ENCODE peak calls at places on chromosome 12, in eight cellular contexts. One of them, this sample, is unnamed. For H3K4me1, the result is how much of the 10 kb centered on the place peaks cover.

GRCh38 chr12:10031771-10032175 is 1.3 kb downstream of the CLEC9A start:
- DNase-seq in transverse colon: no peak
- DNase-seq in fibroblast of lung: peak
- DNase-seq in neuronal stem cell: no peak
- DNase-seq in heart left ventricle: no peak
- DNase-seq in lung: no peak
- DNase-seq in breast epithelium: no peak
- DNase-seq in heart right ventricle: no peak
- DNase-seq in this sample: no peak

GRCh38 chr12:67650528-67651379 is 2.2 kb downstream of the DYRK2 start:
- DNase-seq in heart left ventricle: no peak
- DNase-seq in breast epithelium: no peak
- DNase-seq in lung: no peak
- DNase-seq in heart right ventricle: no peak
- DNase-seq in neuronal stem cell: no peak
- DNase-seq in transverse colon: peak
- DNase-seq in fibroblast of lung: no peak
- DNase-seq in this sample: no peak

GRCh38 chr12:123982269-123982668 is 9.3 kb downstream of the ZNF664 start:
- DNase-seq in heart right ventricle: no peak
- DNase-seq in heart left ventricle: no peak
- DNase-seq in neuronal stem cell: no peak
- DNase-seq in transverse colon: no peak
- DNase-seq in breast epithelium: no peak
- DNase-seq in fibroblast of lung: no peak
- DNase-seq in lung: no peak
- DNase-seq in this sample: no peak

GRCh38 chr12:131454418-131455217 is 256.3 kb upstream of the SFSWAP start:
- DNase-seq in breast epithelium: no peak
- DNase-seq in heart right ventricle: peak
- DNase-seq in fibroblast of lung: no peak
- DNase-seq in lung: no peak
- DNase-seq in heart left ventricle: no peak
- DNase-seq in neuronal stem cell: peak
- DNase-seq in transverse colon: no peak
- DNase-seq in this sample: peak

GRCh38 chr12:64672925-64673409 is 62.7 kb downstream of the RASSF3 start:
- DNase-seq in heart right ventricle: peak
- DNase-seq in breast epithelium: no peak
- DNase-seq in heart left ventricle: peak
- DNase-seq in lung: peak
- DNase-seq in transverse colon: peak
- DNase-seq in fibroblast of lung: peak
- DNase-seq in neuronal stem cell: no peak
- DNase-seq in this sample: no peak

GRCh38 chr12:20885116-20885515 is 74.6 kb downstream of the SLCO1B3 start:
- DNase-seq in breast epithelium: no peak
- DNase-seq in neuronal stem cell: no peak
- DNase-seq in transverse colon: no peak
- DNase-seq in heart right ventricle: no peak
- DNase-seq in heart left ventricle: no peak
- DNase-seq in lung: no peak
- DNase-seq in fibroblast of lung: no peak
- DNase-seq in this sample: no peak

GRCh38 chr12:98188649-98189048 is 326.7 kb upstream of the TMPO start:
- DNase-seq in transverse colon: no peak
- DNase-seq in lung: no peak
- DNase-seq in fibroblast of lung: peak
- DNase-seq in heart left ventricle: no peak
- DNase-seq in heart right ventricle: no peak
- DNase-seq in breast epithelium: no peak
- DNase-seq in neuronal stem cell: no peak
- DNase-seq in this sample: no peak

GRCh38 chr12:28939427-28939826 is 209.7 kb upstream of the FAR2 start:
- DNase-seq in fibroblast of lung: no peak
- DNase-seq in transverse colon: no peak
- DNase-seq in neuronal stem cell: no peak
- DNase-seq in heart right ventricle: no peak
- DNase-seq in heart left ventricle: no peak
- DNase-seq in lung: no peak
- DNase-seq in breast epithelium: no peak
- DNase-seq in this sample: no peak

GRCh38 chr12:20472089-20472488 is 103.8 kb downstream of the PDE3A start:
- DNase-seq in lung: no peak
- DNase-seq in heart left ventricle: no peak
- DNase-seq in fibroblast of lung: no peak
- DNase-seq in breast epithelium: no peak
- DNase-seq in heart right ventricle: no peak
- DNase-seq in neuronal stem cell: no peak
- DNase-seq in transverse colon: no peak
- DNase-seq in this sample: no peak

GRCh38 chr12:1668833-1669543 is 21.9 kb upstream of the ADIPOR2 start:
- DNase-seq in fibroblast of lung: peak
- DNase-seq in heart right ventricle: peak
- DNase-seq in neuronal stem cell: no peak
- DNase-seq in transverse colon: no peak
- DNase-seq in breast epithelium: no peak
- DNase-seq in lung: no peak
- DNase-seq in heart left ventricle: peak
- DNase-seq in this sample: no peak

GRCh38 chr12:60394680-60395079 is 798.9 kb downstream of the SLC16A7 start:
- DNase-seq in breast epithelium: no peak
- DNase-seq in fibroblast of lung: peak
- DNase-seq in heart left ventricle: no peak
- DNase-seq in transverse colon: no peak
- DNase-seq in lung: no peak
- DNase-seq in heart right ventricle: no peak
- DNase-seq in neuronal stem cell: no peak
- DNase-seq in this sample: no peak

GRCh38 chr12:95623554-95624170 is 72.4 kb upstream of the USP44 start:
- DNase-seq in neuronal stem cell: peak
- DNase-seq in fibroblast of lung: peak
- DNase-seq in lung: peak
- DNase-seq in transverse colon: peak
- DNase-seq in breast epithelium: peak
- DNase-seq in heart left ventricle: peak
- DNase-seq in heart right ventricle: peak
- DNase-seq in this sample: peak

GRCh38 chr12:62305778-62306177 is 45.6 kb downstream of the USP15 start:
- DNase-seq in fibroblast of lung: no peak
- DNase-seq in lung: no peak
- DNase-seq in heart left ventricle: no peak
- DNase-seq in heart right ventricle: no peak
- DNase-seq in transverse colon: no peak
- DNase-seq in breast epithelium: no peak
- DNase-seq in neuronal stem cell: no peak
- DNase-seq in this sample: no peak

GRCh38 chr12:67909091-67909531 is 80.1 kb upstream of the IFNG-AS1 start:
- DNase-seq in fibroblast of lung: peak
- DNase-seq in transverse colon: no peak
- DNase-seq in neuronal stem cell: no peak
- DNase-seq in heart left ventricle: no peak
- DNase-seq in lung: no peak
- DNase-seq in heart right ventricle: no peak
- DNase-seq in breast epithelium: no peak
- DNase-seq in this sample: no peak

GRCh38 chr12:32344047-32344446 is 55.3 kb upstream of the FGD4 start:
- DNase-seq in breast epithelium: no peak
- DNase-seq in neuronal stem cell: no peak
- DNase-seq in transverse colon: no peak
- DNase-seq in heart right ventricle: no peak
- DNase-seq in fibroblast of lung: no peak
- DNase-seq in lung: no peak
- DNase-seq in heart left ventricle: no peak
- DNase-seq in this sample: no peak

GRCh38 chr12:122730215-122731014 is at the start of gene HCAR1:
- DNase-seq in heart left ventricle: no peak
- DNase-seq in breast epithelium: peak
- DNase-seq in heart right ventricle: no peak
- DNase-seq in fibroblast of lung: peak
- DNase-seq in neuronal stem cell: no peak
- DNase-seq in transverse colon: no peak
- DNase-seq in lung: no peak
- DNase-seq in this sample: no peak

GRCh38 chr12:79566452-79566851 is 124.3 kb downstream of the PAWR start:
- DNase-seq in heart left ventricle: no peak
- DNase-seq in fibroblast of lung: no peak
- DNase-seq in heart right ventricle: no peak
- DNase-seq in neuronal stem cell: no peak
- DNase-seq in transverse colon: no peak
- DNase-seq in lung: no peak
- DNase-seq in breast epithelium: no peak
- DNase-seq in this sample: no peak

GRCh38 chr12:96402061-96402460 is 1.8 kb upstream of the CDK17 start:
- DNase-seq in fibroblast of lung: no peak
- DNase-seq in neuronal stem cell: no peak
- DNase-seq in breast epithelium: no peak
- DNase-seq in transverse colon: no peak
- DNase-seq in heart left ventricle: no peak
- DNase-seq in lung: no peak
- DNase-seq in heart right ventricle: no peak
- DNase-seq in this sample: no peak

GRCh38 chr12:95185096-95185495 is 32.2 kb downstream of the FGD6 start:
- DNase-seq in lung: no peak
- DNase-seq in fibroblast of lung: peak
- DNase-seq in breast epithelium: no peak
- DNase-seq in heart right ventricle: no peak
- DNase-seq in heart left ventricle: no peak
- DNase-seq in neuronal stem cell: no peak
- DNase-seq in transverse colon: no peak
- DNase-seq in this sample: no peak

GRCh38 chr12:84793558-84794367 is 118.8 kb downstream of the SLC6A15 start:
- DNase-seq in fibroblast of lung: peak
- DNase-seq in heart right ventricle: no peak
- DNase-seq in breast epithelium: no peak
- DNase-seq in transverse colon: no peak
- DNase-seq in heart left ventricle: no peak
- DNase-seq in neuronal stem cell: no peak
- DNase-seq in lung: no peak
- DNase-seq in this sample: no peak

GRCh38 chr12:46557539-46558373 is 185.2 kb upstream of the SLC38A2 start:
- DNase-seq in heart right ventricle: no peak
- DNase-seq in fibroblast of lung: peak
- DNase-seq in breast epithelium: no peak
- DNase-seq in neuronal stem cell: no peak
- DNase-seq in lung: no peak
- DNase-seq in transverse colon: no peak
- DNase-seq in heart left ventricle: no peak
- DNase-seq in this sample: no peak
- H3K4me1 ChIP-seq in heart right ventricle: under half
- H3K4me1 ChIP-seq in fibroblast of lung: under half
- H3K4me1 ChIP-seq in breast epithelium: under half
- H3K4me1 ChIP-seq in neuronal stem cell: under half
- H3K4me1 ChIP-seq in lung: under half
- H3K4me1 ChIP-seq in transverse colon: under half
- H3K4me1 ChIP-seq in heart left ventricle: under half
- H3K4me1 ChIP-seq in this sample: under half

GRCh38 chr12:132489602-132490239 is at the start of gene FBRSL1:
- DNase-seq in fibroblast of lung: peak
- DNase-seq in transverse colon: peak
- DNase-seq in heart left ventricle: peak
- DNase-seq in heart right ventricle: peak
- DNase-seq in neuronal stem cell: peak
- DNase-seq in breast epithelium: peak
- DNase-seq in lung: peak
- DNase-seq in this sample: peak
- H3K4me1 ChIP-seq in fibroblast of lung: under half
- H3K4me1 ChIP-seq in transverse colon: under half
- H3K4me1 ChIP-seq in heart left ventricle: half or more
- H3K4me1 ChIP-seq in heart right ventricle: under half
- H3K4me1 ChIP-seq in neuronal stem cell: under half
- H3K4me1 ChIP-seq in breast epithelium: under half
- H3K4me1 ChIP-seq in lung: under half
- H3K4me1 ChIP-seq in this sample: under half

DNA sequence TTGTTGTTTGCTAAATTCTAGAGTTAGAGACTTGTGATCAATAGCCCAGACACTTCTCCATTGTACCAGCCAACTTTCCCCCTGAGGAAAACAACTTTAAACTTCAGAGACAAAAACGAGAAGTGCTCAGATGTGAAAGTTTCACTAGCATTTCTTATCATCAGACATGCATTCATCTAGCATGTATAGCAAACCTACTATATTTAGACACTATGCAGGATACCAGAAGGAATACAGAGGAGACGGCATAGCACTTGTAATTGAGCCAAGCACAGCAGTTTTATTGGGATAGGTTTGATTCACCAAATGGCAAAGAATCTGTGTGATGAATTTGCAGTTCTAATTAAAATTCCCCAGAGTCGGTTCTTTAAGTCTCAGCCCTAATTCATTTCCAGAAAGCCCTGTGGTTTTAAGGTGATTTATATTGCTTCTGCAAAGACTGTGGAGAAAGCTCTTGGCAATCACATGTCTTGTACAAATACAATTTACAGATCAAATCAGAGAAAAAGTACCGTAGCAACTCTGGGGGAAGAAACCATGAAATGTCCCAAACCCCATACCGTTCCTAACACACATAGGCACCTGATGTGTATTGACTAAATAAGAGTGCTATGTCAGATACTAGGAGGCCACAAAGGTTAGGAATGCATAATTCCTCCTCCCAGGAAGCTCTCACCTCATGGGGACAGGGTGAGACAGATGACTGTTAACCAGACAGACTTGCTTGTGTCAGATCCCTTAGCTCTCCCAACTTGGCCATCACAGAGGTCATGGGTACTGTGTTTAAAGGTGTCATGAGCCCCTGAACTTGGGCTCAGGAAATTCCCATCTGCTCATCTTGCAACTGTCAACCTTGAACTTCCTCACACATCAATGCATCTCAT is 69.6 kb upstream of the KRAS start:
- DNase-seq in heart right ventricle: no peak
- DNase-seq in heart left ventricle: no peak
- DNase-seq in fibroblast of lung: no peak
- DNase-seq in neuronal stem cell: no peak
- DNase-seq in lung: no peak
- DNase-seq in transverse colon: no peak
- DNase-seq in breast epithelium: no peak
- DNase-seq in this sample: no peak
- H3K4me1 ChIP-seq in heart right ventricle: under half
- H3K4me1 ChIP-seq in heart left ventricle: under half
- H3K4me1 ChIP-seq in fibroblast of lung: under half
- H3K4me1 ChIP-seq in neuronal stem cell: under half
- H3K4me1 ChIP-seq in lung: under half
- H3K4me1 ChIP-seq in transverse colon: under half
- H3K4me1 ChIP-seq in breast epithelium: under half
- H3K4me1 ChIP-seq in this sample: under half

DNA sequence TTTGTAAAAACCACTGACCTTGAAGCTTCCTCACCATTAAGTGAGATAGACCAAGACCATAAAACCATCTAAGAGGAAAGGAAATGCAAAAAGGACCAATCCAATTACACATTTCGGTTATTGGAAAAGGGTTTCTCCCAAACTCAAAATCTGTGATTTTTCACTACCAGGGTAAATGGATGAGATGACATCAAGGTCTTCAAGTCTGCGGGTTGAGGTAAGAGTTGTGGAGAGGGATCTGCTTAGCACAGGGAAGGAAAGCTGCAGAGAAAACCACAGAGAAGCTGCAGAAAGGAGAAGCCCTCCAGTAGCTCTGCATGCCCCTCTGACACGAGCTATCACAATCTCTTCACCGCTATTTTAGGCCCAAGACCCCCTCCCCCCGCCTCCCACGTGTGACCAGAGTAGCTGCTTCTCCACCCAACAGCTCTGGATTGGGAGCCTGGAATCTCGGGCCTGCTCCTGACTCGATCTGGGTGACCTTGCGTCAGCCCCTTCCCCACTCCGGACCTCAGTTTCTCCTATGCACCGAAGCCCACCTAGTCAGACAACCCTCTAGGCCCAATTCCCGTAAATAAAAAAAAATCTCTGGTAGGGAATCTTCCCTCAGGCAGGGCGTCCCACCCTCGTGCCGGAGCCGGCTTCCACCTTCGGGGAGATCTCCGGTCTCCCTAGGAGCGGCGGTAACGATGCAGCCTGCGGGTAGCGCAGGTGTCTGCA is 695 bp downstream of the NAA25 start:
- DNase-seq in transverse colon: peak
- DNase-seq in lung: peak
- DNase-seq in breast epithelium: peak
- DNase-seq in neuronal stem cell: no peak
- DNase-seq in heart right ventricle: peak
- DNase-seq in fibroblast of lung: no peak
- DNase-seq in heart left ventricle: peak
- DNase-seq in this sample: peak
- H3K4me1 ChIP-seq in transverse colon: under half
- H3K4me1 ChIP-seq in lung: under half
- H3K4me1 ChIP-seq in breast epithelium: under half
- H3K4me1 ChIP-seq in neuronal stem cell: under half
- H3K4me1 ChIP-seq in heart right ventricle: under half
- H3K4me1 ChIP-seq in fibroblast of lung: under half
- H3K4me1 ChIP-seq in heart left ventricle: under half
- H3K4me1 ChIP-seq in this sample: under half

This sample was measured in testis.